ENCODE peak calls at places on chromosomes 12 and 14, in ten cellular contexts. C, S, L, U, X, Z, D, T, G and K are unnamed samples.

GRCh38 chr12:14934511-14934910 is 3.8 kb downstream of the ERP27 start:
- DNase-seq in C (no peak), S (no peak), L (no peak), U (no peak), X (no peak), Z (no peak), D (no peak), T (no peak), G (no peak), K (no peak)

GRCh38 chr12:10235761-10236631 is 23.3 kb downstream of the GABARAPL1 start:
- DNase-seq in C (peak), S (peak), L (no peak), U (peak), X (peak), Z (peak), D (no peak), T (no peak), G (no peak), K (no peak)

GRCh38 chr14:32472512-32473472 is 143.7 kb downstream of the AKAP6 start:
- DNase-seq in C (peak), S (peak), L (no peak), U (no peak), X (no peak), Z (no peak), D (no peak), T (peak), G (peak), K (peak)

GRCh38 chr12:54173066-54173726 is 15.6 kb downstream of the SMUG1 start:
- DNase-seq in C (no peak), S (peak), L (peak), U (no peak), X (no peak), Z (peak), D (no peak), T (no peak), G (peak), K (peak)

GRCh38 chr14:41302776-41303175 is 303.9 kb upstream of the LRFN5 start:
- DNase-seq in C (no peak), S (peak), L (no peak), U (no peak), X (no peak), Z (no peak), D (no peak), T (no peak), G (peak), K (no peak)

GRCh38 chr14:75182820-75183219 is 6.4 kb upstream of the TMED10 start:
- DNase-seq in C (peak), S (no peak), L (no peak), U (no peak), X (no peak), Z (no peak), D (no peak), T (peak), G (no peak), K (no peak)

GRCh38 chr14:64232095-64232830 is 61.9 kb downstream of the ESR2 start:
- DNase-seq in C (peak), S (no peak), L (no peak), U (peak), X (no peak), Z (no peak), D (no peak), T (peak), G (no peak), K (no peak)

GRCh38 chr12:89661706-89662330 is 46.8 kb downstream of the ATP2B1 start:
- DNase-seq in C (no peak), S (peak), L (no peak), U (no peak), X (no peak), Z (no peak), D (no peak), T (no peak), G (no peak), K (no peak)

GRCh38 chr14:33917664-33918063 is 33.2 kb downstream of the EGLN3 start:
- DNase-seq in C (no peak), S (no peak), L (no peak), U (no peak), X (no peak), Z (no peak), D (no peak), T (no peak), G (no peak), K (no peak)

GRCh38 chr12:40581889-40582288 is 110.3 kb upstream of the CNTN1 start:
- DNase-seq in C (no peak), S (no peak), L (no peak), U (no peak), X (no peak), Z (no peak), D (no peak), T (no peak), G (no peak), K (no peak)

GRCh38 chr12:71846322-71846940 is 6.9 kb downstream of the TBC1D15 start:
- DNase-seq in C (peak), S (peak), L (no peak), U (no peak), X (no peak), Z (peak), D (no peak), T (no peak), G (peak), K (no peak)

GRCh38 chr14:55645845-55646832 is 66.1 kb downstream of the KTN1 start:
- DNase-seq in C (peak), S (no peak), L (no peak), U (no peak), X (no peak), Z (no peak), D (no peak), T (no peak), G (no peak), K (no peak)

GRCh38 chr12:123000578-123000977 is 20.1 kb downstream of the ARL6IP4 start:
- DNase-seq in C (no peak), S (no peak), L (no peak), U (no peak), X (no peak), Z (no peak), D (no peak), T (no peak), G (no peak), K (no peak)